ENCODE peak calls at places on chromosomes 16 and 17, in seven cellular contexts. D is pancreas, M is uterus, T is MM.1S, L is tibial artery, F is mammary epithelial cell, B is cardiac muscle cell. A is an unnamed sample. For H3K4me1 and H3K36me3, the result is how much of the 10 kb centered on the place peaks cover.

GRCh38 chr16:24906199-24906808 is 60.5 kb downstream of the SLC5A11 start:
- DNase-seq in L (no peak), B (no peak), D (no peak), T (peak), M (no peak), F (no peak), A (no peak)

GRCh38 chr17:49996495-49997255 is 1.7 kb upstream of the DLX3 start:
- DNase-seq in B (peak), L (no peak), F (no peak), T (peak), D (peak), M (no peak), A (peak)

GRCh38 chr17:34220045-34220775 is 34.9 kb upstream of the CCL2 start:
- DNase-seq in B (no peak), T (no peak), M (no peak), L (no peak), F (no peak), D (no peak), A (no peak)

GRCh38 chr17:62780951-62781350 is 27.2 kb downstream of the MARCHF10 start:
- DNase-seq in B (no peak), T (no peak), L (no peak), M (no peak), D (no peak), F (no peak), A (no peak)

GRCh38 chr17:69269174-69269998 is 40.8 kb upstream of the ABCA10 start:
- DNase-seq in L (no peak), F (peak), T (no peak), B (no peak), M (no peak), D (no peak), A (no peak)

GRCh38 chr17:19237389-19238166 is 412 bp downstream of the EPN2 start:
- DNase-seq in M (peak), L (peak), T (peak), D (peak), F (peak), B (peak), A (no peak)

GRCh38 chr16:79932564-79932963 is 332.0 kb upstream of the MAF start:
- DNase-seq in T (no peak), B (no peak), F (peak), D (no peak), M (no peak), L (no peak), A (no peak)

GRCh38 chr16:57283214-57283955 is 1.1 kb downstream of the PLLP start:
- DNase-seq in L (no peak), F (no peak), M (no peak), B (no peak), T (no peak), D (peak), A (no peak)

GRCh38 chr17:50688168-50688719 is 19.5 kb downstream of the ANKRD40 start:
- DNase-seq in T (no peak), L (no peak), B (no peak), F (no peak), D (no peak), M (no peak), A (no peak)

GRCh38 chr16:67767953-67768352 is 38.4 kb downstream of the RANBP10 start:
- DNase-seq in T (no peak), F (peak), B (no peak), M (no peak), L (no peak), D (no peak), A (no peak)

GRCh38 chr16:1619976-1620375 is 7.8 kb downstream of the CRAMP1 start:
- DNase-seq in M (no peak), D (no peak), B (no peak), F (no peak), L (no peak), T (no peak), A (no peak)

GRCh38 chr16:87057951-87058560 is 259.1 kb downstream of the C16orf95 start:
- DNase-seq in L (no peak), D (no peak), B (no peak), M (no peak), T (no peak), F (no peak), A (no peak)

GRCh38 chr17:29089601-29090044 is 46.7 kb downstream of the PIPOX start:
- DNase-seq in T (no peak), B (no peak), M (no peak), L (no peak), D (no peak), F (no peak), A (no peak)

GRCh38 chr16:51872536-51872935 is 674.4 kb downstream of the TOX3 start:
- DNase-seq in T (no peak), L (no peak), M (no peak), D (no peak), F (no peak), B (no peak), A (no peak)

GRCh38 chr16:74049027-74049426 is 247.6 kb upstream of the PSMD7 start:
- DNase-seq in B (no peak), F (no peak), L (no peak), M (no peak), T (no peak), D (no peak), A (no peak)

GRCh38 chr17:11737290-11737679 is 139.0 kb downstream of the DNAH9 start:
- DNase-seq in F (no peak), L (no peak), T (peak), B (no peak), D (no peak), M (no peak), A (no peak)

GRCh38 chr16:54286330-54287017 is at the start of gene IRX3:
- DNase-seq in F (peak), D (peak), L (peak), T (no peak), M (peak), B (peak), A (no peak)

GRCh38 chr17:76536511-76537287 is 810 bp downstream of the CYGB start:
- DNase-seq in T (no peak), M (no peak), D (no peak), B (no peak), L (no peak), F (no peak), A (no peak)
- H3K4me1 ChIP-seq in T (under half), M (under half), D (under half), B (under half), L (under half), F (under half), A (under half)

GRCh38 chr17:5373112-5373511 is 46.4 kb downstream of the NUP88 start:
- DNase-seq in M (no peak), F (no peak), B (no peak), L (no peak), D (no peak), T (peak), A (no peak)
- H3K36me3 ChIP-seq in M (under half), F (under half), B (half or more), L (half or more), D (under half), T (under half), A (under half)

DNA sequence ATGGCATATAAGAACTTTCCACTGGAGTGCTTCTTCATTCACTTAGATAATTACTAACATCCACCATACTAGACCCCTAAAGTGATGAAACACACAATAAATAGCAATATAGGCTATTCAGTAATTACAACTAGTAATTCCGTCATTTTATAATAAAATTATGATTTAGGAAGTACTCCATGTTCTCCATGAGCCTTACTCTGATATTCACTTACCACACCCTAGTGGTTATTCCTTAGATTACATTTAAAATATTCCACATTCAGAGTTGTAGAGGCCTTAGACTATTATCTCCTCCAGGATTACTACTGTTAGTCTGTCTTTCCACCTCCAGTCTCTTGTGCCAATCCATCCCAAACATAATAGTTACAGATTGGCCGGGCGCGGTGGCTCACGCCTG is 62.4 kb downstream of the STH start:
- DNase-seq in T (no peak), B (no peak), F (peak), D (no peak), L (no peak), M (no peak), A (no peak)
- TF ChIP-seq CTCF in T (peak), B (peak), F (peak), D (no peak), L (peak), M (peak), A (peak)

DNA sequence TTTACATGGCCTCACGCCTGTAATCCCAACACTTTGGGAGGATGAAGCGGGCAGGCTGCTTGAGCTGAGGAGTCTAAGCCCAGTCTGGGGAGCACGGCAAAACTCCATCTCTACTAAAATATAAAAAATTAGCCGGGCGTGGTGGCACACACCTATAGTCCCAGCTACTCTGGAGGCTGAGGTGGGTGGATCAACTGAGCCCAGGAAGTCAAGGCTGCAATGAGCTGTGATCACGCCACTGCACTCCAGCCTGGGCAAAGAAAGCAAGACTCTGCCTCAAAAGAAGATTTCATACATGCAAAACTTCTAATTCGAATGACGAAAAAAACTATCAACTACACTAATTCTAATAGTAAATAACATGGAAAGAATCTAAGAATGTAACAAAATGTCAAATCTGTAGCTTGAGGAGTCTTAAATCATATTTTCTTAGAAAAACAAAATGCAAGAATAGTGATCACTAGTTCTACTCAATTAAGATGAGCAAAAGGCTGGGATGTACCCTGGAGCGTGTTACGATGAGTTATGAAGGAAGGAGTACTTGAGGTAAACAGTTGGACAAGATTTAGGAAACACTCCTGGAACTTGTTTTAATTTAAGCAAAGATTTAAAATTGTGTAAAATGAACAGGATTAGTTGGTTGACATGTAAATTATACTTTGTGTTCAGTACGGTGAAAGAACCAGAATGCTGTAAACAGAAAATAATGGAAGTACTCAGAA is 20.7 kb downstream of the YWHAE start:
- DNase-seq in F (no peak), D (no peak), L (no peak), M (no peak), B (no peak), T (no peak), A (no peak)
- H3K4me1 ChIP-seq in F (under half), D (under half), L (half or more), M (under half), B (under half), T (half or more), A (half or more)

DNA sequence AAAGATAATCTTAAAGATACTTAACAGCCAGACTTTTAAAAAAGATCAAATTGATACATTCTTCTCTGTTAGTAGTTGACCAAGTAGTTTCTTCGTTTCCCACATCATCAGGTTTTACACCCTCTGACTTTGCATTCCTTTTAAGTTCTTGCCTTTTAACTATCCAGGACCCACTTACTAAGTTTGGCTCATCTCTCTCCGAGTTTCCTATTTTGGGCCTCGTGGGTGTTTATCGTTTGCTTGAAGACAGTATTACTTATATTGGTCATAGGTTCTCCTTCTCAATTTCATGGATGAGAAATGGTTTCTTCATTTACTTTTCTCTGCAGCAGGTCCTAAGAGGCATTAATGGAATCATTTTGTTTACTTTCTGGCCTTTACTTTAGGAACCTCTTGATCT is 43.2 kb downstream of the RPA1 start:
- DNase-seq in L (no peak), D (no peak), F (no peak), T (no peak), B (no peak), M (no peak), A (no peak)
- H3K36me3 ChIP-seq in L (half or more), D (under half), F (under half), T (under half), B (under half), M (under half), A (under half)

DNA sequence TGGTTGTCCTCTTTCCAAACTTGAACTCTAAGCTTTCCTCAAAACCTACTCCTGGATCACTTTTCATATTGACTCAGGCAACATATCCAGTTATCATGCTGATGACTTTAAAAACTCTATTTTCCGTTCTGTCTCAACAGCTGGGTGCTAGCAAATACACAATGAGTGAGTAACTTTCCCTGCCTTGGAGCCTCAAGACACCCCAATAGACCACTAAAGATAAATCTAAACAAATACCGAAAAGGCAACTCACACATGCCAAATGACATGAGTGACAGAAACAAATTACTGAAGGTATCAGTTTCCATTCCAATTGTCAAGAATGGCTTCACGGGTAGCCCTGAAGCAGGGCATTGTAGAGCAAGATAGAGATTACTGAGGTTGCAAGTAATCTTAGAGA is 15.7 kb upstream of the TMEM101 start:
- DNase-seq in L (no peak), F (no peak), M (no peak), B (no peak), D (no peak), T (no peak), A (no peak)
- TF ChIP-seq CTCF in L (no peak), F (no peak), M (no peak), B (no peak), D (no peak), T (no peak), A (no peak)

GRCh38 chr16:19861811-19862327 is 22.8 kb downstream of the GPRC5B start:
- DNase-seq in T (no peak), D (peak), M (no peak), F (no peak), B (no peak), L (no peak), A (no peak)
- H3K4me1 ChIP-seq in T (under half), D (under half), M (under half), F (under half), B (under half), L (under half), A (under half)